ENCODE peak calls at places on chromosomes 4 and X, in four cellular contexts. L is HepG2, C is WTC11, N is GM12878. S is an unnamed sample.

GRCh38 chr4:8305851-8306361 is 36.4 kb downstream of the HTRA3 start:
- DNase-seq in L (no peak), C (peak), N (no peak), S (no peak)

GRCh38 chr4:48212165-48212564 is 57.5 kb downstream of the TEC start:
- DNase-seq in L (no peak), C (no peak), N (no peak), S (peak)

GRCh38 chrX:153939573-153939972 is 4.7 kb upstream of the NAA10 start:
- DNase-seq in L (no peak), C (no peak), N (no peak), S (no peak)

GRCh38 chrX:15864629-15865028 is 10.0 kb upstream of the AP1S2 start:
- DNase-seq in L (no peak), C (no peak), N (no peak), S (no peak)

GRCh38 chrX:57817302-57817701 is 93.0 kb downstream of the ZXDA start:
- DNase-seq in L (no peak), C (no peak), N (no peak), S (no peak)

GRCh38 chrX:16712116-16712824 is at the start of gene CTPS2:
- DNase-seq in L (peak), C (peak), N (no peak), S (peak)

GRCh38 chr4:147830987-147831386 is 99.1 kb downstream of the ARHGAP10 start:
- DNase-seq in L (no peak), C (no peak), N (no peak), S (no peak)

GRCh38 chr4:100742045-100742444 is 224.2 kb upstream of the EMCN start:
- DNase-seq in L (peak), C (no peak), N (no peak), S (peak)

GRCh38 chrX:150975655-150976390 is 7.3 kb upstream of the HMGB3 start:
- DNase-seq in L (no peak), C (no peak), N (no peak), S (no peak)

GRCh38 chr4:94507708-94508107 is 56.0 kb downstream of the PDLIM5 start:
- DNase-seq in L (peak), C (no peak), N (no peak), S (peak)

GRCh38 chrX:109760922-109761250 is 27.8 kb upstream of the ACSL4 start:
- DNase-seq in L (no peak), C (no peak), N (no peak), S (no peak)

GRCh38 chr4:21097026-21097425 is 396.8 kb downstream of the PACRGL start:
- DNase-seq in L (no peak), C (no peak), N (no peak), S (no peak)

GRCh38 chr4:24840826-24841587 is 45.6 kb downstream of the SOD3 start:
- DNase-seq in L (no peak), C (no peak), N (no peak), S (no peak)

GRCh38 chrX:39519213-39519544 is 578.6 kb downstream of the BCOR start:
- DNase-seq in L (no peak), C (no peak), N (no peak), S (no peak)

GRCh38 chrX:44282753-44283152 is 60.7 kb downstream of the EFHC2 start:
- DNase-seq in L (no peak), C (no peak), N (no peak), S (no peak)

GRCh38 chrX:46152756-46153155 is 392.5 kb downstream of the ZNF674 start:
- DNase-seq in L (no peak), C (no peak), N (no peak), S (no peak)

GRCh38 chrX:132488092-132488749 is 617 bp downstream of the MBNL3 start:
- DNase-seq in L (no peak), C (no peak), N (no peak), S (no peak)

GRCh38 chrX:72659726-72660125 is 54.4 kb downstream of the PHKA1 start:
- DNase-seq in L (no peak), C (no peak), N (no peak), S (no peak)

GRCh38 chrX:19512961-19513360 is 2.3 kb downstream of the MAP3K15 start:
- DNase-seq in L (no peak), C (no peak), N (no peak), S (no peak)

GRCh38 chr4:93827272-93827947 is 1.1 kb upstream of the ATOH1 start:
- DNase-seq in L (no peak), C (peak), N (no peak), S (no peak)

GRCh38 chr4:86960557-86960959 is 25.7 kb downstream of the AFF1 start:
- DNase-seq in L (peak), C (no peak), N (no peak), S (no peak)

GRCh38 chr4:24768006-24768405 is 27.4 kb upstream of the SOD3 start:
- DNase-seq in L (no peak), C (no peak), N (no peak), S (no peak)

GRCh38 chr4:3792813-3793212 is 26.6 kb downstream of the ADRA2C start:
- DNase-seq in L (no peak), C (peak), N (no peak), S (peak)
- TF ChIP-seq CREM in L (no peak), C (no peak), N (no peak), S (no peak)

DNA sequence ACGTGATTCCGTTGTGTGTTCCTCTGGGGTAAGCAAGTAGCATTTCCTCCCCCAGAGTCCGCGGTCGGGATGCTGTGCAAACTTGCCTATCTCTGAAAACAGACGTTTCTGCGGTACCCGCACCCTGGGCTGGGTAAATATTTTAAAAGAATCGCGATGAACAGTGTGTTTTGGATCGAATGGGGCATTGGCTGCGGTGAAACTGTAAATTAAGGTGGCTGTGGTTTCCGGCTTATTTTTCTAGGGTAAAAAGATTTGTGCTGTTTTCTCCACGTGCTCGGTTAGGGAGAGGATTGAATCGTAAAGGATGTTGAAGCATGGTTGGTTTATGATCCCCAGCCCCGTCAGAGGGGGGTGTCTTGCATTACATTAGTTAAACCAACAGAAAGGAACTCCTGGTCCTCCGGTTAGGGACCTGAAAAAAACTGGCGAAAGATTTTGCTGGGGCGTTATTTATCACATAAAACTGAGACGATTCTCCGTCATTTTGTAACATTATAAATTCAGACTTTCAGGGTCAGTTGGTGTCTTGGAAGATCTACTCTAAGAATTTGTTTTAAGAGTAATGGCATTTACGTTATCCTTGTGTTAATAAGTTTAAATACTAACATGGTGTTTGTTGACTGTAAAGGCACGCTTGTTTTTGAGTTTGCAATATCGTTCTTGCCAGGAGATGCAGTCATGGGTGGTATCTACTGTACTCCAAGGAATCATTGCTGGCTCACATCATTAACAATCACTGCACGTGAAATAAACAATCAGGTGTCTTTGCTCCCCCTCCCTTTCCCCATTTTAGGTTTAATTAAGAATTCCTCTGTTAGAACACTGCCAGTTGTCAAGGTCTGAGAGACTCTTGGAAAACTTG is 1.4 kb downstream of the HHIP start:
- DNase-seq in L (no peak), C (peak), N (no peak), S (peak)
- TF ChIP-seq CREM in L (no peak), C (no peak), N (no peak), S (no peak)

DNA sequence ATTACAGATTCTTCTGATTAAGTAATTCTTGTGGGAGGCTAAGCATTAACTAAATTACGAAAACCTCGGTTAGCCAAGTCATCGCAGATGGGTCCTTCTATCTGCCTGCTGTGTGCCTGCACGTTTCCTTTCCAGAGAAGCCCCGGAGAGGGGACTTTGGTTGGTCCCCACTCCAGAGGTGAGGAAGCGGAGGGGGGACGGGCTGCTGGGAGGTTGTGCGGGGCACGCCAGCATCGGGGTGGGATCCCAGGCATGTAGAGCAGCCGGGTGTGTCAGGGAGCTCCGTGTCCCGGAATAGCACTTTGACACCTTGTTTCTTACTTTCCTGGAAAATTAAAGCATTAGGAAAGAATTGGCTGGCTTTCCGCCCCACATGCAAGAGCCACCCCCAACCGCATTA is 26.6 kb downstream of the PIGG start:
- DNase-seq in L (no peak), C (no peak), N (no peak), S (no peak)
- TF ChIP-seq CREM in L (no peak), C (no peak), N (no peak), S (no peak)

GRCh38 chrX:1506916-1507315 is 30.1 kb downstream of the P2RY8 start:
- DNase-seq in L (no peak), C (no peak), N (no peak), S (no peak)

GRCh38 chrX:1502853-1503252 is 34.1 kb downstream of the P2RY8 start:
- DNase-seq in L (no peak), C (no peak), N (no peak), S (no peak)

GRCh38 chrX:1502241-1502640 is 34.7 kb downstream of the P2RY8 start:
- DNase-seq in L (no peak), C (no peak), N (no peak), S (no peak)

GRCh38 chrX:1496076-1496475 is 40.9 kb downstream of the P2RY8 start:
- DNase-seq in L (no peak), C (no peak), N (no peak), S (no peak)

GRCh38 chrX:1500701-1501624 is 36.0 kb downstream of the P2RY8 start:
- DNase-seq in L (no peak), C (no peak), N (peak), S (no peak)
- TF ChIP-seq CREM in L (no peak), C (no peak), N (peak), S (no peak)

GRCh38 chrX:105120460-105120859 is 100.0 kb downstream of the TEX13A start:
- DNase-seq in L (no peak), C (no peak), N (no peak), S (no peak)
- TF ChIP-seq CREM in L (no peak), C (no peak), N (no peak), S (no peak)

GRCh38 chrX:69034451-69034850 is 130.8 kb downstream of the PJA1 start:
- DNase-seq in L (no peak), C (no peak), N (no peak), S (no peak)

GRCh38 chrX:69038826-69039225 is 126.4 kb downstream of the PJA1 start:
- DNase-seq in L (no peak), C (no peak), N (no peak), S (no peak)

GRCh38 chrX:69037786-69038185 is 127.5 kb downstream of the PJA1 start:
- DNase-seq in L (no peak), C (no peak), N (no peak), S (no peak)

GRCh38 chrX:69038188-69038587 is 127.1 kb downstream of the PJA1 start:
- DNase-seq in L (no peak), C (no peak), N (no peak), S (no peak)

GRCh38 chrX:69036674-69037573 is 128.3 kb downstream of the PJA1 start:
- DNase-seq in L (no peak), C (no peak), N (no peak), S (no peak)
- TF ChIP-seq CREM in L (no peak), C (no peak), N (no peak), S (no peak)

S was measured in K562.